ENCODE peak calls at places on chromosomes 11 and 22, in eight cellular contexts. Y is dermis blood vessel endothelial cell; P is activated effector memory CD4-positive, alpha-beta T cell treated with anti-CD3 and anti-CD28 coated beads, Interleukin-2, amount 50 U/mL, for 16 hours; B is activated CD4-positive, alpha-beta T cell treated with anti-CD3 and anti-CD28 coated beads for 4 hours; J is germinal center; U is T-helper 2 cell; S is GM12891; X is globus pallidus. Q is an unnamed sample.

GRCh38 chr11:107563702-107564101 is 1.8 kb downstream of the ALKBH8 start:
- DNase-seq in Y (peak), P (peak), B (peak), J (no peak), U (no peak), S (no peak), X (no peak), Q (peak)

GRCh38 chr11:123060265-123061000 is 1.5 kb downstream of the HSPA8 start:
- DNase-seq in Y (peak), P (peak), B (no peak), J (no peak), U (no peak), S (no peak), X (peak), Q (no peak)

GRCh38 chr11:86954288-86955110 is 696 bp downstream of the FZD4 start:
- DNase-seq in Y (peak), P (no peak), B (no peak), J (peak), U (no peak), S (peak), X (no peak), Q (peak)

GRCh38 chr11:29328961-29329441 is 687.8 kb downstream of the KCNA4 start:
- DNase-seq in Y (peak), P (no peak), B (no peak), J (no peak), U (no peak), S (no peak), X (no peak), Q (no peak)

GRCh38 chr11:56923116-56923515 is 65.6 kb upstream of the OR5AK2 start:
- DNase-seq in Y (no peak), P (no peak), B (no peak), J (no peak), U (no peak), S (no peak), X (no peak), Q (no peak)

GRCh38 chr11:120283124-120283523 is 42.0 kb upstream of the TLCD5 start:
- DNase-seq in Y (no peak), P (no peak), B (no peak), J (no peak), U (no peak), S (no peak), X (no peak), Q (no peak)

GRCh38 chr11:2211113-2211971 is 39.7 kb upstream of the TH start:
- DNase-seq in Y (no peak), P (peak), B (no peak), J (no peak), U (no peak), S (no peak), X (no peak), Q (peak)

GRCh38 chr11:7911011-7911410 is 20.1 kb downstream of the OR10A6 start:
- DNase-seq in Y (no peak), P (no peak), B (no peak), J (no peak), U (no peak), S (no peak), X (no peak), Q (no peak)

GRCh38 chr11:32069361-32070058 is 21.4 kb upstream of the RCN1 start:
- DNase-seq in Y (no peak), P (no peak), B (no peak), J (no peak), U (no peak), S (no peak), X (no peak), Q (no peak)

GRCh38 chr11:114180301-114181055 is 115.7 kb upstream of the NNMT start:
- DNase-seq in Y (peak), P (no peak), B (no peak), J (no peak), U (no peak), S (no peak), X (peak), Q (peak)

GRCh38 chr11:19367051-19367709 is 126.4 kb upstream of the E2F8 start:
- DNase-seq in Y (peak), P (no peak), B (no peak), J (no peak), U (no peak), S (no peak), X (no peak), Q (no peak)

GRCh38 chr22:22201185-22201924 is 43.2 kb upstream of the VPREB1 start:
- DNase-seq in Y (peak), P (no peak), B (peak), J (peak), U (no peak), S (peak), X (peak), Q (no peak)

GRCh38 chr11:30583505-30584280 is 2.5 kb downstream of the MPPED2 start:
- DNase-seq in Y (no peak), P (no peak), B (no peak), J (no peak), U (no peak), S (no peak), X (peak), Q (peak)

GRCh38 chr11:13667245-13667644 is 1.2 kb upstream of the FAR1 start:
- DNase-seq in Y (peak), P (no peak), B (no peak), J (peak), U (no peak), S (no peak), X (peak), Q (no peak)

GRCh38 chr11:28110108-28110838 is 2.1 kb downstream of the METTL15 start:
- DNase-seq in Y (peak), P (peak), B (peak), J (peak), U (peak), S (peak), X (peak), Q (peak)

GRCh38 chr22:43467171-43467570 is 55.4 kb downstream of the MPPED1 start:
- DNase-seq in Y (no peak), P (no peak), B (no peak), J (no peak), U (no peak), S (no peak), X (peak), Q (no peak)

GRCh38 chr11:2837096-2837601 is 48.4 kb downstream of the CDKN1C start:
- DNase-seq in Y (no peak), P (no peak), B (no peak), J (no peak), U (no peak), S (no peak), X (no peak), Q (peak)

GRCh38 chr11:122791836-122792235 is 46.5 kb upstream of the CRTAM start:
- DNase-seq in Y (peak), P (no peak), B (no peak), J (no peak), U (no peak), S (no peak), X (no peak), Q (peak)

GRCh38 chr11:46948378-46949131 is 12.0 kb downstream of the CSTPP1 start:
- DNase-seq in Y (peak), P (no peak), B (no peak), J (no peak), U (no peak), S (no peak), X (no peak), Q (no peak)

GRCh38 chr11:8671242-8671641 is 11.2 kb downstream of the TRIM66 start:
- DNase-seq in Y (peak), P (no peak), B (no peak), J (no peak), U (no peak), S (no peak), X (peak), Q (peak)

GRCh38 chr22:44439356-44440223 is 58.4 kb downstream of the RTL6 start:
- DNase-seq in Y (no peak), P (peak), B (no peak), J (no peak), U (no peak), S (no peak), X (no peak), Q (no peak)

GRCh38 chr11:8983552-8983951 is 19.3 kb upstream of the TMEM9B start:
- DNase-seq in Y (no peak), P (no peak), B (no peak), J (no peak), U (no peak), S (no peak), X (no peak), Q (no peak)

GRCh38 chr22:47209547-47210023 is 447.1 kb downstream of the TBC1D22A start:
- DNase-seq in Y (no peak), P (no peak), B (no peak), J (no peak), U (no peak), S (no peak), X (no peak), Q (no peak)

GRCh38 chr11:1544536-1544935 is 27.5 kb downstream of the DUSP8 start:
- DNase-seq in Y (no peak), P (no peak), B (no peak), J (no peak), U (no peak), S (no peak), X (no peak), Q (no peak)

GRCh38 chr11:110518809-110519514 is 89.2 kb downstream of the FDX1 start:
- DNase-seq in Y (no peak), P (no peak), B (no peak), J (no peak), U (no peak), S (no peak), X (no peak), Q (no peak)

GRCh38 chr11:64560941-64561340 is 30.1 kb upstream of the SLC22A12 start:
- DNase-seq in Y (no peak), P (no peak), B (no peak), J (no peak), U (no peak), S (no peak), X (no peak), Q (no peak)

GRCh38 chr11:47317078-47317828 is 35.2 kb downstream of the MYBPC3 start:
- DNase-seq in Y (no peak), P (no peak), B (no peak), J (peak), U (no peak), S (no peak), X (no peak), Q (no peak)

Q was measured in adrenal gland.